ENCODE peak calls at places on chromosomes 5 and 9, in seven cellular contexts. P is neural progenitor cell, Y is kidney epithelial cell, I is cardiac fibroblast, E is colonic mucosa, D is tibial artery, T is endothelial cell. W is an unnamed sample.

GRCh38 chr5:138128344-138128743 is 10.9 kb downstream of the NME5 start:
- DNase-seq in P (no peak), Y (no peak), I (no peak), E (no peak), D (no peak), T (no peak), W (no peak)

GRCh38 chr9:74961496-74961895 is 8.8 kb upstream of the C9orf40 start:
- DNase-seq in P (no peak), Y (no peak), I (no peak), E (no peak), D (no peak), T (no peak), W (no peak)

GRCh38 chr5:115116001-115116400 is 53.7 kb downstream of the TRIM36 start:
- DNase-seq in P (no peak), Y (no peak), I (no peak), E (no peak), D (no peak), T (no peak), W (no peak)

GRCh38 chr5:1876708-1877433 is 5.9 kb downstream of the IRX4 start:
- DNase-seq in P (peak), Y (no peak), I (no peak), E (no peak), D (no peak), T (no peak), W (no peak)

GRCh38 chr9:14346301-14346721 is 32.4 kb upstream of the NFIB start:
- DNase-seq in P (peak), Y (no peak), I (no peak), E (no peak), D (peak), T (peak), W (no peak)

GRCh38 chr5:166961028-166961427 is 1330.4 kb upstream of the WWC1 start:
- DNase-seq in P (no peak), Y (no peak), I (peak), E (no peak), D (no peak), T (no peak), W (peak)

GRCh38 chr9:73847536-73847935 is 649.6 kb upstream of the RORB start:
- DNase-seq in P (peak), Y (no peak), I (no peak), E (no peak), D (no peak), T (no peak), W (no peak)

GRCh38 chr9:71692337-71692736 is 76.0 kb downstream of the CEMIP2 start:
- DNase-seq in P (no peak), Y (no peak), I (peak), E (no peak), D (peak), T (no peak), W (peak)

GRCh38 chr5:81553570-81554212 is 159.8 kb upstream of the ACOT12 start:
- DNase-seq in P (no peak), Y (no peak), I (no peak), E (no peak), D (no peak), T (no peak), W (no peak)

GRCh38 chr5:78615697-78616096 is 32.9 kb downstream of the LHFPL2 start:
- DNase-seq in P (no peak), Y (no peak), I (no peak), E (no peak), D (no peak), T (no peak), W (peak)

GRCh38 chr5:29796018-29796417 is 1397.5 kb upstream of the CDH6 start:
- DNase-seq in P (no peak), Y (no peak), I (no peak), E (no peak), D (no peak), T (no peak), W (no peak)

GRCh38 chr9:16138561-16138960 is 585.7 kb downstream of the CCDC171 start:
- DNase-seq in P (no peak), Y (no peak), I (no peak), E (no peak), D (no peak), T (no peak), W (no peak)

GRCh38 chr5:74919487-74919886 is 53.3 kb upstream of the FAM169A start:
- DNase-seq in P (peak), Y (no peak), I (peak), E (no peak), D (no peak), T (no peak), W (peak)

GRCh38 chr5:102511666-102512065 is 12.9 kb upstream of the SLCO6A1 start:
- DNase-seq in P (no peak), Y (no peak), I (peak), E (no peak), D (no peak), T (no peak), W (peak)

GRCh38 chr9:116232425-116233159 is 79.0 kb downstream of the PAPPA start:
- DNase-seq in P (no peak), Y (peak), I (peak), E (no peak), D (no peak), T (no peak), W (peak)

GRCh38 chr9:14006586-14007198 is 307.2 kb downstream of the NFIB start:
- DNase-seq in P (peak), Y (no peak), I (no peak), E (no peak), D (no peak), T (no peak), W (no peak)

GRCh38 chr5:112228672-112229071 is 190.4 kb downstream of the EPB41L4A start:
- DNase-seq in P (no peak), Y (peak), I (peak), E (peak), D (peak), T (no peak), W (peak)

GRCh38 chr5:107285772-107286171 is 385.0 kb downstream of the EFNA5 start:
- DNase-seq in P (no peak), Y (no peak), I (no peak), E (no peak), D (no peak), T (no peak), W (no peak)

GRCh38 chr9:127194881-127195713 is 69.5 kb upstream of the GARNL3 start:
- DNase-seq in P (no peak), Y (peak), I (no peak), E (no peak), D (no peak), T (no peak), W (peak)

GRCh38 chr9:121055642-121056143 is 5.6 kb upstream of the C5 start:
- DNase-seq in P (peak), Y (no peak), I (peak), E (no peak), D (no peak), T (peak), W (peak)

GRCh38 chr5:142686210-142686734 is 382 bp upstream of the FGF1 start:
- DNase-seq in P (peak), Y (no peak), I (no peak), E (no peak), D (no peak), T (no peak), W (peak)

GRCh38 chr5:141373673-141374317 is at the start of gene PCDHGA6:
- DNase-seq in P (no peak), Y (no peak), I (peak), E (no peak), D (no peak), T (no peak), W (peak)

GRCh38 chr5:150294551-150295071 is 5.0 kb upstream of the CAMK2A start:
- DNase-seq in P (no peak), Y (no peak), I (no peak), E (no peak), D (no peak), T (no peak), W (no peak)

GRCh38 chr5:156182174-156182967 is 144.6 kb upstream of the SGCD start:
- DNase-seq in P (no peak), Y (peak), I (no peak), E (no peak), D (no peak), T (no peak), W (no peak)

GRCh38 chr9:98786750-98787510 is 9.4 kb downstream of the ANKS6 start:
- DNase-seq in P (no peak), Y (no peak), I (no peak), E (peak), D (no peak), T (no peak), W (no peak)

GRCh38 chr5:136034492-136034891 is 5.7 kb downstream of the TGFBI start:
- DNase-seq in P (no peak), Y (no peak), I (no peak), E (no peak), D (peak), T (no peak), W (peak)

GRCh38 chr5:141940695-141941271 is 17.1 kb downstream of the DELE1 start:
- DNase-seq in P (no peak), Y (no peak), I (peak), E (no peak), D (peak), T (no peak), W (no peak)

GRCh38 chr5:150075233-150075632 is 11.1 kb downstream of the CSF1R start:
- DNase-seq in P (no peak), Y (no peak), I (no peak), E (peak), D (no peak), T (no peak), W (no peak)

GRCh38 chr5:92421937-92422336 is 1038.8 kb upstream of the ARRDC3 start:
- DNase-seq in P (peak), Y (no peak), I (no peak), E (no peak), D (no peak), T (no peak), W (peak)

GRCh38 chr9:97861148-97861475 is 8.1 kb downstream of the FOXE1 start:
- DNase-seq in P (no peak), Y (no peak), I (no peak), E (no peak), D (no peak), T (no peak), W (no peak)

GRCh38 chr5:67414712-67415111 is 218.1 kb upstream of the CD180 start:
- DNase-seq in P (no peak), Y (no peak), I (peak), E (no peak), D (no peak), T (no peak), W (peak)

GRCh38 chr5:101678494-101679193 is 617.4 kb downstream of the SLCO4C1 start:
- DNase-seq in P (peak), Y (peak), I (peak), E (peak), D (peak), T (peak), W (peak)

GRCh38 chr5:143649869-143650268 is 162.1 kb upstream of the HMHB1 start:
- DNase-seq in P (no peak), Y (no peak), I (no peak), E (no peak), D (no peak), T (no peak), W (no peak)

GRCh38 chr5:175351126-175351525 is 92.9 kb downstream of the DRD1 start:
- DNase-seq in P (no peak), Y (no peak), I (no peak), E (no peak), D (no peak), T (no peak), W (no peak)

GRCh38 chr9:123090198-123090896 is 56.9 kb downstream of the GPR21 start:
- DNase-seq in P (no peak), Y (no peak), I (peak), E (no peak), D (no peak), T (no peak), W (no peak)

GRCh38 chr5:15510092-15510491 is 10.1 kb downstream of the FBXL7 start:
- DNase-seq in P (no peak), Y (no peak), I (peak), E (no peak), D (no peak), T (no peak), W (no peak)

GRCh38 chr5:144117412-144117811 is 53.0 kb downstream of the YIPF5 start:
- DNase-seq in P (no peak), Y (no peak), I (no peak), E (no peak), D (no peak), T (no peak), W (no peak)

GRCh38 chr5:168359820-168360460 is 68.5 kb downstream of the WWC1 start:
- DNase-seq in P (no peak), Y (no peak), I (no peak), E (no peak), D (no peak), T (no peak), W (no peak)

GRCh38 chr9:90219548-90220118 is 423.0 kb downstream of the DIRAS2 start:
- DNase-seq in P (peak), Y (no peak), I (no peak), E (peak), D (no peak), T (peak), W (peak)

GRCh38 chr5:659496-660263 is 33.5 kb downstream of the TPPP start:
- DNase-seq in P (no peak), Y (no peak), I (no peak), E (no peak), D (no peak), T (no peak), W (no peak)
- TF ChIP-seq CTCF in P (no peak), Y (no peak), I (no peak), E (no peak), D (no peak), T (no peak), W (no peak)

GRCh38 chr5:34957299-34957698 is 27.9 kb downstream of the DNAJC21 start:
- DNase-seq in P (no peak), Y (no peak), I (peak), E (no peak), D (no peak), T (no peak), W (no peak)

GRCh38 chr5:34959323-34959722 is 30.0 kb downstream of the DNAJC21 start:
- DNase-seq in P (no peak), Y (peak), I (peak), E (no peak), D (no peak), T (no peak), W (peak)

GRCh38 chr5:34957857-34958690 is 28.7 kb downstream of the DNAJC21 start:
- DNase-seq in P (peak), Y (no peak), I (peak), E (peak), D (no peak), T (peak), W (peak)
- TF ChIP-seq CTCF in P (peak), Y (peak), I (peak), E (peak), D (peak), T (peak), W (peak)

DNA sequence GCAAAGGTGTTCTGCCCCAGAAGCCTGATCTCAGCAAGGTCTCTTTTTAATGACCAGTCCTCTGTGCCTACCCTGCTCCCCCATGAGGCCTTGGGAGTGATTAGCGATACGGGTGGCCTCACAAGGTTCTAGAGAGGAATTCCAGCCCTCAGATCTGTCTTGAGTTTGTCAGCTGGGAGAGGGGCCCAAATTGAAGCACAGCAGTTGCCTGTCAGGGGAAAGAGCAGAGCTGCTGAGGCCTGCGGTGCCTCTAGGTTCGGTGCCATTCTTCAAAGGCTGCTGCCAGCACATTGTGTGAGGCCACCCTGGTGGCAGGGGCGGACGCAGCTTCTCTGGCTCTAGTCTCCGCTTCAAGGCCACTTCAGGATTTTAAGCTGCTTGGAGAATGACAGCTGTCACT is 85.7 kb upstream of the GRIA1 start:
- DNase-seq in P (peak), Y (no peak), I (no peak), E (no peak), D (no peak), T (no peak), W (no peak)
- TF ChIP-seq CTCF in P (no peak), Y (no peak), I (no peak), E (no peak), D (no peak), T (no peak), W (no peak)

GRCh38 chr9:78213696-78214095 is 22.2 kb upstream of the CEP78 start:
- DNase-seq in P (peak), Y (peak), I (peak), E (no peak), D (no peak), T (no peak), W (peak)
- TF ChIP-seq CTCF in P (peak), Y (peak), I (peak), E (no peak), D (peak), T (no peak), W (peak)

GRCh38 chr9:4740623-4741364 is at the start of gene AK3:
- DNase-seq in P (peak), Y (no peak), I (peak), E (peak), D (peak), T (peak), W (peak)

GRCh38 chr9:4739587-4740372 is 1.2 kb downstream of the AK3 start:
- DNase-seq in P (no peak), Y (no peak), I (peak), E (peak), D (no peak), T (no peak), W (no peak)

GRCh38 chr9:4742246-4742645 is 1.2 kb upstream of the AK3 start:
- DNase-seq in P (no peak), Y (no peak), I (no peak), E (no peak), D (no peak), T (no peak), W (no peak)

GRCh38 chr9:4740373-4740622 is 704 bp downstream of the AK3 start:
- DNase-seq in P (no peak), Y (no peak), I (peak), E (no peak), D (no peak), T (no peak), W (no peak)

DNA sequence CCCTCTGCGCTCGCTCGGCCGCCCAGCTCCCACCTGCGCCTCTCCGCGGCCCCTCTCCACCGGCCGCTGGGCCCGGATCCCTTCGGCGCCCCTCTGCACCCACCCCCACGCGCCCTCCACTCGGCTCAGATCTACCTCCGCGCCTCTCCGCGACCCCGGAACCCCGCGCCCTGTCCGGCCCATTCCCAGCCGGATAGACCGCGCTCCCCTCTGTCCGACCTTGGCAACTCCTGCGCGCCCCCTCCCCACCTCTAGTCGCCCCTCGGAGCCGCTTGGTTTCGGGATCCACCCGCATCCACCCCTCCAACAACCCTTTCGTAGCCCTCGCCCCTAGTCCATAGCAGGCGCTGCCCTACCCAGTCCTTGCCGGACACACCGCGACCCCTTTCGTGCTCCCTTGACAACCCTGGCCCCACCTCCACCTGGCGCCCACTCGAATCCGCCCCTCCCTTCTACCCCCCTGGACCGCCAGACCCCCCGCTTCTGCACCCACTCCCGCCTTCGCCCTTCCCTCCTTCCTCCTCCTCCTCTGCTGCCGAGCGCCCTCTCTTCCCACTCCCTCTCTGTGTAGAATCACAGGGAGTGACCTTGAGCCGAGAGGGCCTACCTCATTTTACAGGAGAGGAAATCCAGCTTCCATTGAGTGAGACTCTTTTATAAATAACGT is 496 bp upstream of the AK3 start:
- DNase-seq in P (no peak), Y (no peak), I (peak), E (peak), D (peak), T (peak), W (peak)
- TF ChIP-seq CTCF in P (no peak), Y (no peak), I (no peak), E (no peak), D (no peak), T (no peak), W (no peak)

DNA sequence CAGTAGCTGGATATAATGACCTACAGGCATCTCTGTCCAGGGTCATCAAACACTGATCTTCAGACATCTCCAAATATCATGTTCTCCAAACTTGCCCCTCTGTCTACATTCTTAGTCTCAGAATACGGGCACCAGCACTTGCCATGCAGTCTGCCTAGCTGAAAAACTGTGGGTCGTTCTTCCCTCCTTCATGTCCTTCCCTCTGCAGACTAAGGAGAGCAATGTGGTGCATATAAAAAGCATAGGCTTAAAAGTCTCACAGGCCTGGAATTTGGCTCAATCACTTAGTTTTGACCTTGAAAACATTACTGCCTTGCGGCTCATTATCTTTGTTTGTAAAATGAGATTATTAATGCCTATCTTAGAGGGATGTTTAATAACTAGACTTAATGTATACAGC is 362.7 kb downstream of the NPR3 start:
- DNase-seq in P (no peak), Y (no peak), I (no peak), E (no peak), D (no peak), T (no peak), W (no peak)
- TF ChIP-seq CTCF in P (no peak), Y (no peak), I (no peak), E (no peak), D (no peak), T (no peak), W (no peak)

DNA sequence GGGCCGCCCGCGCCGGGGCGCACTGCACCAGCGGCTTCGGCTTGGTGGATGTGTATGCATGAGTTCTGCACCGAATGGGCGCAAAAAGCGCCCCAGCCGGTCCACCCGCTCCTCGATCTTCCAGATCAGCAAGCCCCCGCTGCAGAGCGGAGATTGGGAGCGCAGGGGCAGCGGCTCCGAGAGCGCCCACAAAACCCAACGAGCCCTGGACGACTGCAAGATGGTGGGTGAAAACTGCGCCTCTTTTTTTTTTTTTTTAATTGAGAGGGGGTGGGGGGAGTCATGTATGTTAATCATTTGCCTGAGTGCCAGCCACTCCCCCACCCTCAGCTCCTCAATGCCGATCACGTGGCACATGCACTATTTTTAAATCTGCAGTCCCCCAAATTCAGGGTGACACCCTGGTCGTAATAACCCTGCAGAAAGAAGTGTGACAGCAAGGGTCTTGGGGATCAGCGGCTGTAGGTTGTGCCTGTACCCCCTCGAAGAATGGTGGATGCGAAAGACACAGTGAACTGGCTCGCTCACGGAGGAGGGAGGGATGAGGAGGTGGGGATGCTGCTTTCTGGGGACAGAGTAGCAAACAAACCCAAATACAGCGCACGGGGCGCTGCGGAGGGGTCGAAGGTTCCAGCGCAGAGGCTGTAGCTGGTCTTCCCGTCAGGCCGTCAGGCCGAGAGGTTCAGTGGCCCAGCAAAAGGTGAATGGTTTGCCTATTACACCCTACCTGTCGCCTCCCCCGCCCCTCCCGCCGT is 929 bp downstream of the RGS7BP start:
- DNase-seq in P (peak), Y (no peak), I (no peak), E (no peak), D (no peak), T (peak), W (no peak)
- TF ChIP-seq CTCF in P (peak), Y (no peak), I (no peak), E (no peak), D (no peak), T (no peak), W (no peak)